ENCODE peak calls at places on chromosomes 16 and 17, in four cellular contexts. P, N, I and O are unnamed samples.

GRCh38 chr16:17291289-17291688 is 179.5 kb downstream of the XYLT1 start:
- DNase-seq in P (no peak), N (no peak), I (no peak), O (no peak)

GRCh38 chr16:69187891-69188451 is 1.0 kb downstream of the SNTB2 start:
- DNase-seq in P (peak), N (peak), I (peak), O (peak)

GRCh38 chr16:87780385-87780989 is 14.7 kb upstream of the KLHDC4 start:
- DNase-seq in P (no peak), N (peak), I (peak), O (no peak)

GRCh38 chr17:44959821-44960523 is 8.1 kb downstream of the C1QL1 start:
- DNase-seq in P (no peak), N (no peak), I (no peak), O (no peak)

GRCh38 chr17:32007463-32008298 is 498 bp downstream of the LRRC37B start:
- DNase-seq in P (peak), N (peak), I (peak), O (no peak)

GRCh38 chr17:20289984-20290383 is 177.4 kb downstream of the LGALS9B start:
- DNase-seq in P (no peak), N (no peak), I (no peak), O (no peak)

GRCh38 chr16:27817038-27817437 is 246.5 kb downstream of the GSG1L start:
- DNase-seq in P (no peak), N (no peak), I (no peak), O (no peak)

GRCh38 chr16:23378921-23379320 is 74.1 kb downstream of the COG7 start:
- DNase-seq in P (no peak), N (no peak), I (no peak), O (no peak)

GRCh38 chr17:78557598-78558039 is 19.6 kb downstream of the DNAH17 start:
- DNase-seq in P (peak), N (peak), I (no peak), O (peak)

GRCh38 chr16:15746332-15746731 is 96.3 kb downstream of the NDE1 start:
- DNase-seq in P (no peak), N (no peak), I (no peak), O (no peak)

GRCh38 chr17:29124931-29125270 is 55.3 kb downstream of the MYO18A start:
- DNase-seq in P (no peak), N (no peak), I (peak), O (no peak)

GRCh38 chr16:78984887-78985464 is 615.6 kb downstream of the MAF start:
- DNase-seq in P (no peak), N (no peak), I (no peak), O (no peak)

GRCh38 chr17:47644324-47644723 is 5.4 kb upstream of the KPNB1 start:
- DNase-seq in P (no peak), N (no peak), I (no peak), O (no peak)

GRCh38 chr16:1308036-1308976 is 1.1 kb upstream of the UBE2I start:
- DNase-seq in P (peak), N (no peak), I (no peak), O (peak)

GRCh38 chr17:2400877-2401425 is at the start of gene MNT:
- DNase-seq in P (peak), N (peak), I (peak), O (peak)

GRCh38 chr16:73058616-73059409 is 10.9 kb upstream of the ZFHX3 start:
- DNase-seq in P (peak), N (peak), I (no peak), O (no peak)

GRCh38 chr16:27712251-27712711 is 162.3 kb downstream of the KATNIP start:
- DNase-seq in P (no peak), N (no peak), I (no peak), O (no peak)

GRCh38 chr16:75402821-75403475 is 30.4 kb downstream of the CFDP1 start:
- DNase-seq in P (peak), N (peak), I (no peak), O (peak)

GRCh38 chr17:78041401-78042179 is 83.1 kb downstream of the TNRC6C start:
- DNase-seq in P (no peak), N (no peak), I (no peak), O (no peak)

GRCh38 chr17:61414141-61414935 is 14.7 kb downstream of the TBX2 start:
- DNase-seq in P (peak), N (no peak), I (peak), O (no peak)

GRCh38 chr16:715448-716249 is 731 bp downstream of the METRN start:
- DNase-seq in P (peak), N (no peak), I (no peak), O (no peak)

GRCh38 chr17:50632637-50633036 is 2.0 kb upstream of the ABCC3 start:
- DNase-seq in P (no peak), N (no peak), I (no peak), O (no peak)

GRCh38 chr16:68000024-68000423 is 740 bp upstream of the DPEP2 start:
- DNase-seq in P (no peak), N (no peak), I (no peak), O (no peak)

GRCh38 chr16:89020068-89020924 is 43.3 kb upstream of the CBFA2T3 start:
- DNase-seq in P (no peak), N (no peak), I (no peak), O (no peak)

GRCh38 chr17:32854834-32855389 is 22.0 kb downstream of the MYO1D start:
- DNase-seq in P (no peak), N (no peak), I (peak), O (no peak)

GRCh38 chr17:44093231-44093900 is 22.8 kb downstream of the G6PC3 start:
- DNase-seq in P (no peak), N (no peak), I (no peak), O (no peak)

GRCh38 chr17:51610155-51610554 is 349.8 kb downstream of the UTP18 start:
- DNase-seq in P (no peak), N (no peak), I (no peak), O (no peak)

GRCh38 chr17:74212262-74212912 is 984 bp upstream of the TTYH2 start:
- DNase-seq in P (no peak), N (no peak), I (peak), O (no peak)

GRCh38 chr16:1884155-1884760 is 12.3 kb upstream of the MEIOB start:
- DNase-seq in P (peak), N (peak), I (peak), O (no peak)

GRCh38 chr16:20740007-20740883 is 1.4 kb downstream of the THUMPD1 start:
- DNase-seq in P (peak), N (peak), I (peak), O (peak)

GRCh38 chr17:29625037-29625750 is 2.5 kb upstream of the CORO6 start:
- DNase-seq in P (peak), N (no peak), I (no peak), O (no peak)

DNA sequence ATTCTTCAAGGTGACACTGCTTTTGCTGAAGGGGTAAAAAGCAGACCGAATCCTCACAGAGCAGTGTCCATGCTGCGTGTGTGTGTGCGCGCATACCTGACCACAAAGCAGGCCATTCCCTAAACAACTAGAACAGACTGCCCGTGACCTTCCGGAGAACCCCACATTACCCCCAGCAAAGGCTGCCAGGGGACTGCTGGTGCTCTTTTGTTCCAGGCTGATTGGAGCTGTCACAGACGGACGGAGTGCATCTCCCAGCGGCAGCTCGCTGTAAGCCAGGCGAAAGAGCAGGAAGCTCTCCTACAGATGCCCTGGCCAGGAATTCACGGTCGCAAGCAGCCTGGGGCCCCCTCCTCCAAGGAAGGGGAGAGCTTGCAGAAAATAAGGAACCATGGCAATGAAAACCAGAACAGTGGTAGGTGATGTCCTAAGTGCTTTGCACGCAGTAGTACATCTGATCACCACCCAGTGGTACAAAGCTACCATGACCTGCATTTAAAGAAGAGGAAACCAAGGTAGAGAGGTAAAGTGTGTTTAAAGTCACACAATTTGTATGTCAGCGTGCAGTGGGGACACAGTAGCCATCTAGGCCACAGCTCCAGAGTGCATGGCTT is 153.4 kb upstream of the DYNLRB2 start:
- DNase-seq in P (no peak), N (no peak), I (no peak), O (no peak)
- TF ChIP-seq CTCF in P (no peak), N (peak), I (no peak), O (no peak)

GRCh38 chr17:11979795-11980194 is 17.5 kb downstream of the ZNF18 start:
- DNase-seq in P (no peak), N (no peak), I (no peak), O (no peak)

GRCh38 chr17:11986179-11986938 is 10.9 kb downstream of the ZNF18 start:
- DNase-seq in P (no peak), N (no peak), I (no peak), O (no peak)

GRCh38 chr17:11981862-11982261 is 15.4 kb downstream of the ZNF18 start:
- DNase-seq in P (no peak), N (no peak), I (no peak), O (no peak)

GRCh38 chr17:11980813-11981212 is 16.5 kb downstream of the ZNF18 start:
- DNase-seq in P (no peak), N (peak), I (no peak), O (no peak)
- TF ChIP-seq CTCF in P (peak), N (peak), I (no peak), O (peak)

GRCh38 chr17:40404003-40404402 is 13.7 kb downstream of the TOP2A start:
- DNase-seq in P (no peak), N (no peak), I (no peak), O (no peak)

GRCh38 chr17:40402668-40403067 is 15.0 kb downstream of the TOP2A start:
- DNase-seq in P (no peak), N (no peak), I (no peak), O (no peak)

GRCh38 chr17:40399185-40399584 is 18.5 kb downstream of the TOP2A start:
- DNase-seq in P (peak), N (peak), I (no peak), O (peak)
- TF ChIP-seq CTCF in P (peak), N (peak), I (peak), O (peak)

DNA sequence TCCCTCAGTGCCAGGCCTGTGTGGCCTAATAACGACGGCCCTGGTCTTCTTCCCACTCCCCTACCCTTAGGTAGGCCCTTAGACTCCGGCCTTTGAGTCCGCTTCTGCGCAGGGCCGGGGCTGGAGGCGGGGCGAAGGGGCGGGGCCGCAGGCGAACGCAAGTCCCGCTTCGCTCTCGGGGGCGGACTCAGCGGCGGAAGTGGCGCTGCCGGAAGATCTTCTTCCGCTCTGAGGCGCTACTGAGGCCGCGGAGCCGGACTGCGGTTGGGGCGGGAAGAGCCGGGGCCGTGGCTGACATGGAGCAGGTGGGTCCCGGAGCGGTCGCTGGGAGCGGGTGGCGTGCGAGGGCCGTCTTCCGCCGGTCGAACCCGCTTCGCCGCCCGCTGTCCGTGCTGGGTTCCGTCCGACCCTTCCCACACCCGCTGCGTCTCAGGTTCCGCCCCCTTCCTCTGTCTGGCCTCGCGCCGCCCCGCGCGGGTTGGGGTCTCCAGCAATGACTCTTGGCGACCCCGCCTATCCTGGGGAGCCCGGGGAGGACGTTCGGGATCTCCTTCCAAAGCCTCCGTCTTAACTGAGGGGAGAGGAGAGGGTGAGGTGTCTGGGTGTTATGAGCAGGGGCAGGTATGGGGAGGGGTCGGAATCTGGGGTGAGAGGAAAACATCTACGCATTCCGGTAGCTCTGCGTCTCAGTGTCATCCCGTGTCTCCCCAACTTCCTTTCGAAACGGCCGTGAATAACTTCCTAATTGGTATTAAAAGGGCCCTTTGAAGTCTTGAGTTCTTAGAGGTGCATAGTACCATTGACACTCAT is at the start of gene STARD3:
- DNase-seq in P (peak), N (peak), I (peak), O (peak)
- TF ChIP-seq CTCF in P (peak), N (peak), I (no peak), O (peak)

GRCh38 chr17:38663125-38663751 is 11.5 kb downstream of the EPOP start:
- DNase-seq in P (peak), N (peak), I (peak), O (peak)
- TF ChIP-seq CTCF in P (peak), N (peak), I (peak), O (peak)

GRCh38 chr17:60106377-60107059 is 27.8 kb upstream of the HEATR6 start:
- DNase-seq in P (no peak), N (peak), I (no peak), O (peak)

GRCh38 chr17:60110586-60110985 is 31.9 kb upstream of the HEATR6 start:
- DNase-seq in P (no peak), N (no peak), I (no peak), O (no peak)

GRCh38 chr17:60109161-60109560 is 30.4 kb upstream of the HEATR6 start:
- DNase-seq in P (no peak), N (no peak), I (no peak), O (no peak)

GRCh38 chr17:60108712-60109111 is 30.0 kb upstream of the HEATR6 start:
- DNase-seq in P (no peak), N (no peak), I (no peak), O (no peak)

GRCh38 chr17:60107526-60108257 is 29.0 kb upstream of the HEATR6 start:
- DNase-seq in P (peak), N (no peak), I (no peak), O (peak)
- TF ChIP-seq CTCF in P (no peak), N (peak), I (no peak), O (peak)

GRCh38 chr16:71952818-71953217 is 47.4 kb downstream of the PKD1L3 start:
- DNase-seq in P (no peak), N (no peak), I (no peak), O (no peak)
- TF ChIP-seq CTCF in P (no peak), N (no peak), I (no peak), O (no peak)

DNA sequence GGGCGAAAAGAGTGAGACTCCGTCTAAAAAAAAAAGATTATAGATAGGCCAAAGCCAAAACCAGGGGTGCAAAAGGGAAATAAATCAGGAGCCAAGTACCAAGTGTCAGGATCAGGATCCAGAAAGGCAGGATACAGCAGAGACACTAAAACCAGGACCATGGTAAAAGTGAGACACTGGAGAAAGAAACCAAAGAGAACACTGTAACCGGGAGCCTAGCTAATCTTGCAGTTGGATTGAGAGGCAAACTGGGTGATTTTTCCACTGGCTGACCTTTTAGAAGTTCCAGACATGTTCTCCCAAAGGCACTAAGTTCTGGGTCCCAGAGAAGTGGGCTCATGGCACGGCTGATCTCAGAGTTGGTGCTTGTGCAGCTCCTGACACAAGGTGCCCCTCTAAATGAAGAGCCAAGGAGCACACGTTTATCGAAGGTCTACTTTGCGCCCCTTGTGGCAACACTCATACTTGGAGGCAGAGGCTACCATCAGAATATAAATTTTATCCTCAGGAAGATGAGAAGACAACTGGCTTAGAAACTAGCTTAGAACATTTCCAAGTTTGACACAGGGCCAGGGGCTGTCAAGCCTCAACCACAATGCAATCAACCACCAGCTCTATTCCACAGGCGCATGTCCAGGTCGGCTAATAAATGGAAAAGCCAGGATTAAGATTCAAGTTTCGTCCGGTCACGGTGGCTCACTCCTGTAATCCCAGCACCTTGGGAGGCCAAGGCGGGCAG is 27.5 kb upstream of the HELZ start:
- DNase-seq in P (peak), N (no peak), I (no peak), O (no peak)
- TF ChIP-seq CTCF in P (peak), N (peak), I (no peak), O (peak)

GRCh38 chr17:62792122-62792800 is 15.9 kb downstream of the MARCHF10 start:
- DNase-seq in P (peak), N (peak), I (no peak), O (peak)
- TF ChIP-seq CTCF in P (no peak), N (no peak), I (no peak), O (no peak)